ENCODE peak calls at places on chromosomes 3 and 15, in five cellular contexts. H is esophagus squamous epithelium; C is right lobe of liver; E is CD4-positive, CD25-positive, alpha-beta regulatory T cell; R is fibroblast of lung. A is an unnamed sample. For H3K36me3, the result is how much of the 10 kb centered on the place peaks cover.

GRCh38 chr3:16419640-16420039 is 93.9 kb downstream of the RFTN1 start:
- DNase-seq in H (no peak), C (no peak), E (no peak), R (no peak), A (no peak)

GRCh38 chr15:70799667-70800450 is 36.5 kb upstream of the UACA start:
- DNase-seq in H (no peak), C (no peak), E (no peak), R (peak), A (no peak)

GRCh38 chr3:51928438-51928837 is 13.3 kb downstream of the RRP9 start:
- DNase-seq in H (no peak), C (no peak), E (no peak), R (no peak), A (no peak)

GRCh38 chr15:68372291-68372811 is 59.6 kb downstream of the ITGA11 start:
- DNase-seq in H (no peak), C (no peak), E (no peak), R (peak), A (no peak)

GRCh38 chr3:72347819-72348319 is 500.4 kb downstream of the SHQ1 start:
- DNase-seq in H (peak), C (peak), E (no peak), R (peak), A (peak)

GRCh38 chr3:55554621-55555020 is 67.5 kb upstream of the WNT5A start:
- DNase-seq in H (no peak), C (no peak), E (no peak), R (no peak), A (no peak)

GRCh38 chr15:59699810-59700431 is 10.8 kb upstream of the BNIP2 start:
- DNase-seq in H (no peak), C (no peak), E (no peak), R (no peak), A (no peak)

GRCh38 chr15:35567392-35567791 is 21.4 kb upstream of the DPH6 start:
- DNase-seq in H (no peak), C (no peak), E (no peak), R (no peak), A (no peak)

GRCh38 chr3:177516130-177517011 is 319.1 kb upstream of the TBL1XR1 start:
- DNase-seq in H (no peak), C (no peak), E (no peak), R (peak), A (no peak)

GRCh38 chr3:8239718-8240698 is 261.6 kb upstream of the LMCD1 start:
- DNase-seq in H (no peak), C (no peak), E (peak), R (peak), A (peak)

GRCh38 chr3:129161860-129162271 is 1.0 kb upstream of the ISY1 start:
- DNase-seq in H (no peak), C (no peak), E (no peak), R (peak), A (peak)

GRCh38 chr15:28873585-28874139 is 12.1 kb upstream of the APBA2 start:
- DNase-seq in H (no peak), C (no peak), E (peak), R (no peak), A (no peak)

GRCh38 chr3:182795383-182795782 is 2.1 kb downstream of the ATP11B start:
- DNase-seq in H (no peak), C (no peak), E (peak), R (no peak), A (peak)

GRCh38 chr15:57902155-57902554 is 163.4 kb downstream of the ALDH1A2 start:
- DNase-seq in H (no peak), C (no peak), E (no peak), R (no peak), A (no peak)

GRCh38 chr15:49410660-49411059 is 12.4 kb upstream of the FGF7 start:
- DNase-seq in H (no peak), C (no peak), E (no peak), R (peak), A (no peak)

GRCh38 chr3:50189989-50190388 is 1.4 kb upstream of the GNAT1 start:
- DNase-seq in H (no peak), C (no peak), E (no peak), R (no peak), A (no peak)

GRCh38 chr15:33994005-33994615 is 25.8 kb downstream of the CHRM5 start:
- DNase-seq in H (no peak), C (no peak), E (no peak), R (peak), A (no peak)

GRCh38 chr3:35944915-35945710 is 305.8 kb downstream of the ARPP21 start:
- DNase-seq in H (no peak), C (no peak), E (no peak), R (no peak), A (no peak)

GRCh38 chr15:77083381-77084160 is 12.7 kb upstream of the TSPAN3 start:
- DNase-seq in H (peak), C (peak), E (peak), R (no peak), A (peak)

GRCh38 chr15:75229191-75230015 is 27.7 kb downstream of the C15orf39 start:
- DNase-seq in H (no peak), C (no peak), E (no peak), R (no peak), A (no peak)

GRCh38 chr3:12158387-12159226 is at the start of gene TIMP4:
- DNase-seq in H (no peak), C (peak), E (no peak), R (peak), A (peak)

GRCh38 chr15:55869660-55870059 is 123.8 kb downstream of the NEDD4 start:
- DNase-seq in H (no peak), C (no peak), E (no peak), R (no peak), A (no peak)

GRCh38 chr15:100801256-100801900 is 78.3 kb upstream of the ALDH1A3 start:
- DNase-seq in H (no peak), C (no peak), E (no peak), R (no peak), A (peak)

GRCh38 chr15:73582961-73583360 is 50.2 kb downstream of the NPTN start:
- DNase-seq in H (no peak), C (no peak), E (no peak), R (no peak), A (no peak)

GRCh38 chr15:73584699-73585420 is 48.3 kb downstream of the NPTN start:
- DNase-seq in H (no peak), C (no peak), E (no peak), R (no peak), A (no peak)

GRCh38 chr15:73583568-73583967 is 49.6 kb downstream of the NPTN start:
- DNase-seq in H (no peak), C (no peak), E (no peak), R (no peak), A (no peak)

DNA sequence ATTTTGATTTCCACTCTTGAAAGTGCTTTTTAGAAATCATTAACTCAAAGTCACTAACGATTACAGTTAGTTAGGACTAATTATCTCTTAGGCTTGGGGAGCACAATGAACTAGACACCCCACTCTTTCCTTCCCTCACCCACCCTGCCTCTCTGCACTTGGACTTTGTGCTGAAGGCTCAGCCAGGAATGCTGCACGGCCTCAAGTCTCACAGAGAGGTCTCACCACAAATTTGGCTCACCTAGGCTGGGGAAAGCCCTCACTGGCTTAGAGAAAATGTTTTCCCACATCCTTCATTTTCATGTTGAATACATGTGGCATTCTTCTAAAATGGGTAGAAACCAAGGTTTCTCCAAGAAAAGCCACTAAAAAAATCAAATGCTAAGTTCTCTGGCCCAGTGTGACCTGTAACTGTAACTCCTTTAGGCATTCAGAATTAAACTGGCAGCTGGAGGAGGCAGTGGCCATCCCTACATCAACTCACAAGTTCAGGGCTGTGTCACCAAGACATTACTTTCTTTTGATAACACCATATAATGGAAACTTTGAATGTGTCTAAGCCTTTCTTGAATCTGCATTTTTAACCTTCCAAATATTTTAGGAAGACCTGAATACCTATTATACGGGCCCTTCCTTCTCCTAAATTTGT is 47.1 kb downstream of the NPTN start:
- DNase-seq in H (no peak), C (no peak), E (no peak), R (no peak), A (no peak)
- H3K36me3 ChIP-seq in H (under half), C (under half), E (half or more), R (under half), A (under half)

DNA sequence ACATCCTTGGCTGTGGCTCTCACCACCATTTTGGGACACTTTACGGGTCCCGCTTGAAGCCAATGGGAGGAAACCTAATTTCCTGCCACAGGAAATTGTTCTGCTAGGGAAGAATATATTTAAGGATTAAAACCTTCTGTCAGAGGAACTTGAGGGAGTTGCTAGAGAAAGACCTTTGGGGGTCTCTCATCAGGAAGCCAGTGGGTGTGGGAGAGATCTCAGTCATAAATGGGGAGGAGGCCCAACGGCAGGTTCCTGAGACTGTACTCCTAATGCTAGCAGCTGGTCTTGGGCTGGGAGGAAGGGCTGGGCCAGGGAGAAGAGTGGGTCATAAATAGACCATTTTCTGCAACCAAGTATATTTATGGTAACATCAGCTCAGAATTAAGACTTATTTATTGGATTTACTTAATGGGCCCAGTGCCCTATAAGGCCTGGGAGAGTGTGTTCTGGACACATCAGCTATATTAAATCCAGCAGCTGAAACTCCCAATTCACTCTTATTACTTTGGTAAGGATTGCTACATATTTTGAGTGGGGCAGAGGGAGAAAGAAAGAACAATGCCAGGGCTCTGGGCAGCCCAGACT is 92.5 kb downstream of the SMAD3 start:
- DNase-seq in H (no peak), C (no peak), E (no peak), R (no peak), A (no peak)
- H3K36me3 ChIP-seq in H (under half), C (under half), E (under half), R (under half), A (under half)

GRCh38 chr3:63918321-63918720 is 6.1 kb upstream of the SCAANT1 start:
- DNase-seq in H (no peak), C (no peak), E (no peak), R (peak), A (no peak)
- H3K36me3 ChIP-seq in H (under half), C (under half), E (under half), R (under half), A (under half)

GRCh38 chr3:28273837-28274236 is 32.4 kb downstream of the CMC1 start:
- DNase-seq in H (no peak), C (no peak), E (no peak), R (no peak), A (no peak)

GRCh38 chr3:28268989-28269388 is 27.6 kb downstream of the CMC1 start:
- DNase-seq in H (no peak), C (no peak), E (no peak), R (no peak), A (no peak)

DNA sequence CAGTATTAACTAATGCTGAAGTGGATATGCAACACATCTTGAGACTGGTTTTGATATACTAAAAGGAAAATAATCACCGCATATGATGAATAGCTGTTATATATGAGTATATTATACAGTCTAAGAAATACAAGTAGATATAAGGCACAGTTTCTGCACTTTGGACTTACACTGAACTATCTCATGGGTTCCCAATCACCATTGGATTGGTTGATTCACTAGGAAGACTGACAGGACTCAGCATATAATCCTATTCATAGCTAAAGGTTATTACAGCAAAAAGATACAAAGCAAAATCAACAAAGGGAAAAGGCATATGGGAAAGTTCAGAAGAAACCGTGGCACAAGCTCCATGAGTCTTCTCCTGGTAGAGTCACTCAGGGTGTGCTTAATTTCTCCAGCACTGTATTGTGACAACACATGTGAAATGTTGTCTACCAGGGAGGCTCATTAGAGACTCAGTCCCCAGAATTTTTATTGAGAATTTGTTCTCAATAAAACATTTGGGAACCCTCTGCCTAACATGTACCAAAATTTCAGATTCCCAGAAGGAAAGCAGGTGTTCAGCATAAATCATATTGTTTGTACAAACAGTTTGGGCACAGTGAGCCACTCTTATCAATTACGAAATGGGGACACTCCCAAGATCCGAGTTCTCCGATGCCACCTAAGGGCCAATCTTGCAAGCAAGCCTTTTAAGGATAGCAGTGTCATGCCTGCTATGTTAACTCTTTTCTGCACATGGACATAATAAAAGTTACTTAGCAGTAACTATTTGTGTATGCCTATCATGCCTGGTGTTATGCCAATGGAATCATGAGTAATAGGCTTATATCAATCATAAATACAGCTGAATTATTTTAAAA is 26.8 kb downstream of the CMC1 start:
- DNase-seq in H (no peak), C (no peak), E (no peak), R (no peak), A (peak)
- H3K36me3 ChIP-seq in H (under half), C (under half), E (under half), R (under half), A (under half)

DNA sequence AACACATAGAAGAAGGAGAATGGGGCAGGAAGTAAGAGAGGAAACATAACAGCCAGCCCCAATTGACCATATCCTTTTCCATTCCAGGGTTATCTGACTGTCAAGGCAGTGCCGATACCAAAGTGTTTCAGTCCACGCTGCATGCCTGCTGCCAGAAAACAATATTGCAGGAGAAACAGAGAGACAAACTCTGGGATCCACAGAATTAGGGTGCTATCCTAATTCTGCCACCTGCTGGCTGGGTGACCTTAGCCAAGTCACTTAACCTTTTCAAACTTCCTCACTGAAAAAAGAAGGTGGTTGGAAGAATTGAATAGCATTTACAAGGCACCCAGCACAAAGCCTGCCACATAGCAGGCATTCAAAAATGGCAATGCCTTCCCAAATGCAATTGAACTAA is 32.0 kb downstream of the GLB1 start:
- DNase-seq in H (no peak), C (no peak), E (peak), R (no peak), A (no peak)
- H3K36me3 ChIP-seq in H (under half), C (under half), E (under half), R (under half), A (under half)

DNA sequence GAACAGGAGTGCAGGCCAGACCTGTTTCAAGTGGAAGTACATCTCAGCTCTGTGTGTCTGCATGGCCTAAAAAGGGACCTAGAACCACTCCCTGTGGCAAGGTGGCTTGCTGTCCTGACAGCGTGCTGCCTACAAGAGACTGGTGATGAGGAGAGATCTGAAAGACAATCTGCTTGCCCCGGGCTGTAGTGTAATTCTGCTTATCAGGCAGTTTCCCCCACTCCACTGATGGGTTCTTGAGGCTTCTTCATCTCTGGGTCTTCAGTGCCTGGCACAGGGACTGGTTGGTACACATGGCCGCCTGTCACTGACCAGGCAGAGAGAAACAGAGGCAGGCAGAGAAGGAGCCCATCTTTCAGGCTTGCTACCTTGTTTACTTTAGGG is 57.6 kb downstream of the HEG1 start:
- DNase-seq in H (no peak), C (no peak), E (no peak), R (no peak), A (no peak)
- H3K36me3 ChIP-seq in H (under half), C (under half), E (half or more), R (under half), A (under half)

GRCh38 chr15:90892498-90893174 is 8.3 kb downstream of the FES start:
- DNase-seq in H (no peak), C (peak), E (no peak), R (no peak), A (no peak)

GRCh38 chr15:90889736-90890456 is 5.6 kb downstream of the FES start:
- DNase-seq in H (no peak), C (peak), E (no peak), R (no peak), A (no peak)

GRCh38 chr15:90890839-90891238 is 6.5 kb downstream of the FES start:
- DNase-seq in H (no peak), C (peak), E (no peak), R (no peak), A (no peak)

GRCh38 chr15:90892023-90892422 is 7.7 kb downstream of the FES start:
- DNase-seq in H (no peak), C (peak), E (no peak), R (no peak), A (no peak)

GRCh38 chr15:90891346-90891949 is 7.1 kb downstream of the FES start:
- DNase-seq in H (no peak), C (peak), E (no peak), R (no peak), A (no peak)
- H3K36me3 ChIP-seq in H (under half), C (under half), E (under half), R (under half), A (under half)